ENCODE peak calls at places on chromosome 18, in nine cellular contexts. One of them, this sample, is unnamed.

GRCh38 chr18:79396431-79397287 is 929 bp downstream of the NFATC1 start:
- DNase-seq in body of pancreas: no peak
- DNase-seq in AG08396: peak; percentile 64
- DNase-seq in memory B cell: no peak
- DNase-seq in hepatocyte: peak; percentile 68
- DNase-seq in HTR-8/SVneo: no peak
- DNase-seq in NCI-H748 treated with DMSO at 0.1 percent for 48 hours: no peak
- DNase-seq in activated T-helper 1 cell treated with Interleukin-2 at 50 U/mL for 16 hours: peak; percentile 37
- DNase-seq in anterior cingulate cortex: no peak
- DNase-seq in this sample: peak; percentile 61

GRCh38 chr18:48771641-48772380 is 179.0 kb downstream of the SMAD7 start:
- DNase-seq in activated T-helper 1 cell treated with Interleukin-2 at 50 U/mL for 16 hours: no peak
- DNase-seq in NCI-H748 treated with DMSO at 0.1 percent for 48 hours: no peak
- DNase-seq in body of pancreas: no peak
- DNase-seq in memory B cell: no peak
- DNase-seq in AG08396: no peak
- DNase-seq in anterior cingulate cortex: no peak
- DNase-seq in hepatocyte: no peak
- DNase-seq in HTR-8/SVneo: no peak
- DNase-seq in this sample: no peak

GRCh38 chr18:57942090-57942489 is 101.9 kb upstream of the NEDD4L start:
- DNase-seq in body of pancreas: no peak
- DNase-seq in anterior cingulate cortex: no peak
- DNase-seq in hepatocyte: no peak
- DNase-seq in AG08396: no peak
- DNase-seq in activated T-helper 1 cell treated with Interleukin-2 at 50 U/mL for 16 hours: no peak
- DNase-seq in NCI-H748 treated with DMSO at 0.1 percent for 48 hours: no peak
- DNase-seq in HTR-8/SVneo: no peak
- DNase-seq in memory B cell: no peak
- DNase-seq in this sample: no peak

GRCh38 chr18:77422974-77423373 is 173.3 kb downstream of the GALR1 start:
- DNase-seq in activated T-helper 1 cell treated with Interleukin-2 at 50 U/mL for 16 hours: no peak
- DNase-seq in anterior cingulate cortex: no peak
- DNase-seq in body of pancreas: no peak
- DNase-seq in memory B cell: no peak
- DNase-seq in hepatocyte: no peak
- DNase-seq in HTR-8/SVneo: no peak
- DNase-seq in AG08396: no peak
- DNase-seq in NCI-H748 treated with DMSO at 0.1 percent for 48 hours: no peak
- DNase-seq in this sample: no peak

GRCh38 chr18:77749189-77749588 is 499.5 kb downstream of the GALR1 start:
- DNase-seq in hepatocyte: no peak
- DNase-seq in HTR-8/SVneo: no peak
- DNase-seq in anterior cingulate cortex: no peak
- DNase-seq in NCI-H748 treated with DMSO at 0.1 percent for 48 hours: no peak
- DNase-seq in activated T-helper 1 cell treated with Interleukin-2 at 50 U/mL for 16 hours: no peak
- DNase-seq in memory B cell: no peak
- DNase-seq in AG08396: no peak
- DNase-seq in body of pancreas: no peak
- DNase-seq in this sample: no peak

GRCh38 chr18:32271649-32272324 is 81.9 kb downstream of the MEP1B start:
- DNase-seq in activated T-helper 1 cell treated with Interleukin-2 at 50 U/mL for 16 hours: no peak
- DNase-seq in NCI-H748 treated with DMSO at 0.1 percent for 48 hours: peak; percentile 63
- DNase-seq in memory B cell: no peak
- DNase-seq in hepatocyte: peak; percentile 68
- DNase-seq in body of pancreas: peak; percentile 18
- DNase-seq in HTR-8/SVneo: peak; percentile 11
- DNase-seq in anterior cingulate cortex: no peak
- DNase-seq in AG08396: peak; percentile 56
- DNase-seq in this sample: no peak

GRCh38 chr18:73829146-73829545 is 318.5 kb downstream of the FBXO15 start:
- DNase-seq in memory B cell: no peak
- DNase-seq in body of pancreas: no peak
- DNase-seq in AG08396: no peak
- DNase-seq in NCI-H748 treated with DMSO at 0.1 percent for 48 hours: no peak
- DNase-seq in hepatocyte: no peak
- DNase-seq in activated T-helper 1 cell treated with Interleukin-2 at 50 U/mL for 16 hours: no peak
- DNase-seq in HTR-8/SVneo: no peak
- DNase-seq in anterior cingulate cortex: no peak
- DNase-seq in this sample: no peak

GRCh38 chr18:6591491-6591890 is 138.0 kb upstream of the ARHGAP28 start:
- DNase-seq in NCI-H748 treated with DMSO at 0.1 percent for 48 hours: no peak
- DNase-seq in body of pancreas: no peak
- DNase-seq in anterior cingulate cortex: no peak
- DNase-seq in hepatocyte: no peak
- DNase-seq in HTR-8/SVneo: no peak
- DNase-seq in AG08396: no peak
- DNase-seq in memory B cell: no peak
- DNase-seq in activated T-helper 1 cell treated with Interleukin-2 at 50 U/mL for 16 hours: no peak
- DNase-seq in this sample: no peak

GRCh38 chr18:13461488-13461887 is 242.9 kb downstream of the LDLRAD4 start:
- DNase-seq in AG08396: no peak
- DNase-seq in activated T-helper 1 cell treated with Interleukin-2 at 50 U/mL for 16 hours: no peak
- DNase-seq in memory B cell: no peak
- DNase-seq in hepatocyte: no peak
- DNase-seq in body of pancreas: no peak
- DNase-seq in NCI-H748 treated with DMSO at 0.1 percent for 48 hours: no peak
- DNase-seq in HTR-8/SVneo: no peak
- DNase-seq in anterior cingulate cortex: no peak
- DNase-seq in this sample: no peak

GRCh38 chr18:22728016-22728415 is 205.1 kb upstream of the RBBP8 start:
- DNase-seq in HTR-8/SVneo: no peak
- DNase-seq in hepatocyte: peak; percentile 51
- DNase-seq in NCI-H748 treated with DMSO at 0.1 percent for 48 hours: no peak
- DNase-seq in anterior cingulate cortex: no peak
- DNase-seq in memory B cell: no peak
- DNase-seq in activated T-helper 1 cell treated with Interleukin-2 at 50 U/mL for 16 hours: no peak
- DNase-seq in body of pancreas: no peak
- DNase-seq in AG08396: no peak
- DNase-seq in this sample: no peak

GRCh38 chr18:50441518-50441917 is 66.7 kb downstream of the SKA1 start:
- DNase-seq in HTR-8/SVneo: no peak
- DNase-seq in memory B cell: no peak
- DNase-seq in hepatocyte: no peak
- DNase-seq in NCI-H748 treated with DMSO at 0.1 percent for 48 hours: peak; percentile 21
- DNase-seq in body of pancreas: no peak
- DNase-seq in anterior cingulate cortex: no peak
- DNase-seq in AG08396: no peak
- DNase-seq in activated T-helper 1 cell treated with Interleukin-2 at 50 U/mL for 16 hours: no peak
- DNase-seq in this sample: no peak

GRCh38 chr18:58297198-58297597 is 253.2 kb downstream of the NEDD4L start:
- DNase-seq in HTR-8/SVneo: no peak
- DNase-seq in NCI-H748 treated with DMSO at 0.1 percent for 48 hours: no peak
- DNase-seq in hepatocyte: no peak
- DNase-seq in AG08396: no peak
- DNase-seq in anterior cingulate cortex: no peak
- DNase-seq in memory B cell: no peak
- DNase-seq in body of pancreas: no peak
- DNase-seq in activated T-helper 1 cell treated with Interleukin-2 at 50 U/mL for 16 hours: no peak
- DNase-seq in this sample: no peak

GRCh38 chr18:741931-742512 is 29.6 kb upstream of the ENOSF1 start:
- DNase-seq in anterior cingulate cortex: no peak
- DNase-seq in activated T-helper 1 cell treated with Interleukin-2 at 50 U/mL for 16 hours: no peak
- DNase-seq in memory B cell: peak; percentile 0
- DNase-seq in body of pancreas: no peak
- DNase-seq in hepatocyte: peak; percentile 16
- DNase-seq in NCI-H748 treated with DMSO at 0.1 percent for 48 hours: peak; percentile 26
- DNase-seq in HTR-8/SVneo: peak; percentile 50
- DNase-seq in AG08396: peak; percentile 48
- DNase-seq in this sample: no peak

GRCh38 chr18:22983175-22983574 is 50.0 kb downstream of the RBBP8 start:
- DNase-seq in memory B cell: no peak
- DNase-seq in hepatocyte: peak; percentile 35
- DNase-seq in AG08396: no peak
- DNase-seq in NCI-H748 treated with DMSO at 0.1 percent for 48 hours: peak; percentile 19
- DNase-seq in HTR-8/SVneo: peak; percentile 10
- DNase-seq in body of pancreas: no peak
- DNase-seq in anterior cingulate cortex: no peak
- DNase-seq in activated T-helper 1 cell treated with Interleukin-2 at 50 U/mL for 16 hours: no peak
- DNase-seq in this sample: no peak

GRCh38 chr18:39751161-39751560 is 2185.6 kb upstream of the CELF4 start:
- DNase-seq in body of pancreas: no peak
- DNase-seq in NCI-H748 treated with DMSO at 0.1 percent for 48 hours: no peak
- DNase-seq in memory B cell: no peak
- DNase-seq in anterior cingulate cortex: no peak
- DNase-seq in hepatocyte: no peak
- DNase-seq in HTR-8/SVneo: no peak
- DNase-seq in AG08396: no peak
- DNase-seq in activated T-helper 1 cell treated with Interleukin-2 at 50 U/mL for 16 hours: no peak
- DNase-seq in this sample: no peak

GRCh38 chr18:23250893-23251656 is 115.8 kb downstream of the CABLES1 start:
- DNase-seq in NCI-H748 treated with DMSO at 0.1 percent for 48 hours: no peak
- DNase-seq in hepatocyte: no peak
- DNase-seq in anterior cingulate cortex: no peak
- DNase-seq in memory B cell: no peak
- DNase-seq in body of pancreas: peak; percentile 48
- DNase-seq in activated T-helper 1 cell treated with Interleukin-2 at 50 U/mL for 16 hours: no peak
- DNase-seq in HTR-8/SVneo: no peak
- DNase-seq in AG08396: no peak
- DNase-seq in this sample: no peak

GRCh38 chr18:35047697-35048292 is 6.6 kb downstream of the MAPRE2 start:
- DNase-seq in body of pancreas: no peak
- DNase-seq in HTR-8/SVneo: no peak
- DNase-seq in anterior cingulate cortex: no peak
- DNase-seq in memory B cell: no peak
- DNase-seq in hepatocyte: no peak
- DNase-seq in NCI-H748 treated with DMSO at 0.1 percent for 48 hours: no peak
- DNase-seq in activated T-helper 1 cell treated with Interleukin-2 at 50 U/mL for 16 hours: no peak
- DNase-seq in AG08396: no peak
- DNase-seq in this sample: no peak

GRCh38 chr18:77107218-77107815 is 25.3 kb downstream of the MBP start:
- DNase-seq in memory B cell: no peak
- DNase-seq in hepatocyte: no peak
- DNase-seq in body of pancreas: no peak
- DNase-seq in activated T-helper 1 cell treated with Interleukin-2 at 50 U/mL for 16 hours: no peak
- DNase-seq in NCI-H748 treated with DMSO at 0.1 percent for 48 hours: no peak
- DNase-seq in AG08396: no peak
- DNase-seq in HTR-8/SVneo: no peak
- DNase-seq in anterior cingulate cortex: no peak
- DNase-seq in this sample: no peak

GRCh38 chr18:36814994-36815393 is 13.8 kb downstream of the TPGS2 start:
- DNase-seq in AG08396: no peak
- DNase-seq in memory B cell: no peak
- DNase-seq in activated T-helper 1 cell treated with Interleukin-2 at 50 U/mL for 16 hours: no peak
- DNase-seq in hepatocyte: no peak
- DNase-seq in anterior cingulate cortex: no peak
- DNase-seq in body of pancreas: peak; percentile 8
- DNase-seq in HTR-8/SVneo: no peak
- DNase-seq in NCI-H748 treated with DMSO at 0.1 percent for 48 hours: no peak
- DNase-seq in this sample: no peak

This sample was measured in activated B cell treated with CpG ODN at 0.5 μM for 24 hours.